ENCODE peak calls at places on chromosomes 5 and 9, in four cellular contexts. One of them, this sample, is unnamed.

GRCh38 chr5:82312373-82312856 is 34.3 kb upstream of the RPS23 start:
- DNase-seq in GM12878: no peak
- DNase-seq in HepG2: peak
- DNase-seq in K562: peak
- DNase-seq in this sample: peak

GRCh38 chr9:123150708-123151503 is 117.4 kb downstream of the GPR21 start:
- DNase-seq in GM12878: no peak
- DNase-seq in HepG2: no peak
- DNase-seq in K562: no peak
- DNase-seq in this sample: no peak

GRCh38 chr9:87613265-87614111 is 112.4 kb upstream of the CTSL start:
- DNase-seq in HepG2: peak
- DNase-seq in GM12878: peak
- DNase-seq in K562: no peak
- DNase-seq in this sample: no peak

GRCh38 chr9:29564564-29564963 is 1991.3 kb upstream of the C9orf72 start:
- DNase-seq in K562: no peak
- DNase-seq in HepG2: no peak
- DNase-seq in GM12878: no peak
- DNase-seq in this sample: no peak

GRCh38 chr9:19161257-19162025 is 34.1 kb upstream of the PLIN2 start:
- DNase-seq in GM12878: peak
- DNase-seq in HepG2: peak
- DNase-seq in K562: peak
- DNase-seq in this sample: no peak

GRCh38 chr5:113169720-113170119 is 193.1 kb downstream of the DCP2 start:
- DNase-seq in K562: no peak
- DNase-seq in GM12878: no peak
- DNase-seq in HepG2: no peak
- DNase-seq in this sample: no peak

GRCh38 chr9:135340726-135341475 is 138.7 kb upstream of the PPP1R26 start:
- DNase-seq in GM12878: no peak
- DNase-seq in K562: no peak
- DNase-seq in HepG2: no peak
- DNase-seq in this sample: no peak

GRCh38 chr9:102309379-102309778 is 570.9 kb upstream of the GRIN3A start:
- DNase-seq in K562: no peak
- DNase-seq in GM12878: no peak
- DNase-seq in HepG2: no peak
- DNase-seq in this sample: no peak

GRCh38 chr5:146967646-146968045 is 89.1 kb upstream of the PPP2R2B start:
- DNase-seq in HepG2: no peak
- DNase-seq in GM12878: no peak
- DNase-seq in K562: no peak
- DNase-seq in this sample: no peak

GRCh38 chr9:12838546-12838945 is 63.7 kb downstream of the LURAP1L start:
- DNase-seq in GM12878: no peak
- DNase-seq in K562: no peak
- DNase-seq in HepG2: no peak
- DNase-seq in this sample: no peak

GRCh38 chr9:16704489-16705111 is 165.9 kb downstream of the BNC2 start:
- DNase-seq in HepG2: no peak
- DNase-seq in GM12878: no peak
- DNase-seq in K562: no peak
- DNase-seq in this sample: peak

GRCh38 chr5:103498211-103498610 is 64.4 kb downstream of the NUDT12 start:
- DNase-seq in GM12878: no peak
- DNase-seq in K562: no peak
- DNase-seq in HepG2: no peak
- DNase-seq in this sample: no peak

GRCh38 chr9:27432308-27432707 is 91.8 kb upstream of the IFNK start:
- DNase-seq in GM12878: no peak
- DNase-seq in K562: no peak
- DNase-seq in HepG2: no peak
- DNase-seq in this sample: no peak

GRCh38 chr5:138439537-138440225 is 824 bp downstream of the REEP2 start:
- DNase-seq in K562: no peak
- DNase-seq in HepG2: no peak
- DNase-seq in GM12878: no peak
- DNase-seq in this sample: no peak

GRCh38 chr5:52481216-52481615 is 306.5 kb upstream of the ITGA1 start:
- DNase-seq in HepG2: no peak
- DNase-seq in K562: no peak
- DNase-seq in GM12878: no peak
- DNase-seq in this sample: no peak

GRCh38 chr9:106701611-106702010 is 161.4 kb upstream of the ZNF462 start:
- DNase-seq in GM12878: no peak
- DNase-seq in K562: no peak
- DNase-seq in HepG2: no peak
- DNase-seq in this sample: no peak

GRCh38 chr9:106700676-106701075 is 162.3 kb upstream of the ZNF462 start:
- DNase-seq in GM12878: no peak
- DNase-seq in K562: no peak
- DNase-seq in HepG2: no peak
- DNase-seq in this sample: no peak

GRCh38 chr9:106707291-106707690 is 155.7 kb upstream of the ZNF462 start:
- DNase-seq in GM12878: no peak
- DNase-seq in K562: no peak
- DNase-seq in HepG2: no peak
- DNase-seq in this sample: no peak

GRCh38 chr9:106707722-106708121 is 155.2 kb upstream of the ZNF462 start:
- DNase-seq in K562: no peak
- DNase-seq in GM12878: no peak
- DNase-seq in HepG2: no peak
- DNase-seq in this sample: no peak

GRCh38 chr9:106704056-106704625 is 158.8 kb upstream of the ZNF462 start:
- DNase-seq in K562: no peak
- DNase-seq in GM12878: no peak
- DNase-seq in HepG2: no peak
- DNase-seq in this sample: no peak
- TF ChIP-seq FOXK2 in K562: no peak
- TF ChIP-seq FOXK2 in GM12878: no peak
- TF ChIP-seq FOXK2 in HepG2: no peak
- TF ChIP-seq FOXK2 in this sample: no peak

GRCh38 chr9:79975471-79976316 is 403.9 kb downstream of the TLE4 start:
- DNase-seq in GM12878: no peak
- DNase-seq in HepG2: no peak
- DNase-seq in K562: no peak
- DNase-seq in this sample: peak
- TF ChIP-seq FOXK2 in GM12878: no peak
- TF ChIP-seq FOXK2 in HepG2: no peak
- TF ChIP-seq FOXK2 in K562: no peak
- TF ChIP-seq FOXK2 in this sample: no peak

GRCh38 chr5:116237917-116238502 is 153.2 kb downstream of the COMMD10 start:
- DNase-seq in K562: no peak
- DNase-seq in GM12878: no peak
- DNase-seq in HepG2: no peak
- DNase-seq in this sample: peak
- TF ChIP-seq FOXK2 in K562: no peak
- TF ChIP-seq FOXK2 in GM12878: no peak
- TF ChIP-seq FOXK2 in HepG2: no peak
- TF ChIP-seq FOXK2 in this sample: no peak

GRCh38 chr5:16179511-16179935 is at the start of gene MARCHF11:
- DNase-seq in GM12878: no peak
- DNase-seq in K562: no peak
- DNase-seq in HepG2: no peak
- DNase-seq in this sample: no peak
- TF ChIP-seq FOXK2 in GM12878: no peak
- TF ChIP-seq FOXK2 in K562: no peak
- TF ChIP-seq FOXK2 in HepG2: no peak
- TF ChIP-seq FOXK2 in this sample: no peak

GRCh38 chr9:94175669-94176068 is 83.4 kb upstream of the ZNF169 start:
- DNase-seq in K562: no peak
- DNase-seq in HepG2: no peak
- DNase-seq in GM12878: no peak
- DNase-seq in this sample: no peak

GRCh38 chr9:94176582-94176981 is 82.5 kb upstream of the ZNF169 start:
- DNase-seq in K562: no peak
- DNase-seq in GM12878: no peak
- DNase-seq in HepG2: peak
- DNase-seq in this sample: no peak

GRCh38 chr9:94174164-94174563 is 84.9 kb upstream of the ZNF169 start:
- DNase-seq in K562: no peak
- DNase-seq in GM12878: no peak
- DNase-seq in HepG2: no peak
- DNase-seq in this sample: no peak

GRCh38 chr9:94169978-94170377 is 85.7 kb downstream of the PTPDC1 start:
- DNase-seq in HepG2: no peak
- DNase-seq in K562: no peak
- DNase-seq in GM12878: no peak
- DNase-seq in this sample: no peak

DNA sequence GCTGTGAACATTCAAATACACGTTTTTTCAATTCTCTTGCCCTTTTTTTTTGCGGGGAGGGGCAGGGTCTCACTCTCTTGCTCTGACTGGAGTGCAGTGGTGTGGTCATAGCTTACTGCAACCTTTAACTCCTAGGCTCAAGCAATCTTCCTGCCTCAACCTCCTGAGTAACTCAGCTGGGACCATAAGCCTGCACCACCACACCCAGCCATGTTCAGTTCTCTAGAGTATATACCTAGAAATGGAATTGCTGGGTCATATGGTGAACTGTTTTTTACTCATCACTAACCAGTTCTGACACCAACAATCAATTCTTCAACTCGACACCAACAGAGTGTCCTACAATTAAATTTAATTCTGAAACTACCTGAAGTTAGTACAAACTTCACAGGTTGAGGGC is 85.5 kb upstream of the ZNF169 start:
- DNase-seq in GM12878: no peak
- DNase-seq in HepG2: no peak
- DNase-seq in K562: no peak
- DNase-seq in this sample: no peak
- TF ChIP-seq FOXK2 in GM12878: no peak
- TF ChIP-seq FOXK2 in HepG2: no peak
- TF ChIP-seq FOXK2 in K562: no peak
- TF ChIP-seq FOXK2 in this sample: no peak

DNA sequence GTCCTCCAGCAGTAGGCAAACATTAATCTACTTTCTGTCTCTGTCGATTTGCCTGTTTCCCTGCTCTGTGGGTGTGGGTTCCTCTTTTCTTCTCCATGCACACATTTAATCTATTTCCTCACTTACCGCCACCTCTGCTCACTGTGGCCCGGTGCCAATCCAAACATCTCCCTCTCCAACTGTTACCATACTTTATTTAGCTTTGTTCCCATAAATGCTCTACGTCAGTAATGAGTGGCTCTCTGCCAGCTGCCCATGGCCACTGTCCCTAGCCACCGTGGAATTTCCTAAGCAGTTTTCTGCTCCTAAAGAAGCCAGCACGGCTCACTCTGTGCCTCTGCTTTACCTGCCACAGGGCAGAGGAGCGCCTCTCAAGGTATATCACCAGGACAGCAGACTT is 19.5 kb upstream of the GOLPH3 start:
- DNase-seq in HepG2: peak
- DNase-seq in GM12878: no peak
- DNase-seq in K562: no peak
- DNase-seq in this sample: peak
- TF ChIP-seq FOXK2 in HepG2: no peak
- TF ChIP-seq FOXK2 in GM12878: no peak
- TF ChIP-seq FOXK2 in K562: no peak
- TF ChIP-seq FOXK2 in this sample: no peak

GRCh38 chr9:77000330-77000729 is 19.1 kb upstream of the FOXB2 start:
- DNase-seq in HepG2: no peak
- DNase-seq in K562: no peak
- DNase-seq in GM12878: no peak
- DNase-seq in this sample: no peak

GRCh38 chr9:76999261-76999660 is 20.2 kb upstream of the FOXB2 start:
- DNase-seq in GM12878: no peak
- DNase-seq in K562: no peak
- DNase-seq in HepG2: no peak
- DNase-seq in this sample: no peak

DNA sequence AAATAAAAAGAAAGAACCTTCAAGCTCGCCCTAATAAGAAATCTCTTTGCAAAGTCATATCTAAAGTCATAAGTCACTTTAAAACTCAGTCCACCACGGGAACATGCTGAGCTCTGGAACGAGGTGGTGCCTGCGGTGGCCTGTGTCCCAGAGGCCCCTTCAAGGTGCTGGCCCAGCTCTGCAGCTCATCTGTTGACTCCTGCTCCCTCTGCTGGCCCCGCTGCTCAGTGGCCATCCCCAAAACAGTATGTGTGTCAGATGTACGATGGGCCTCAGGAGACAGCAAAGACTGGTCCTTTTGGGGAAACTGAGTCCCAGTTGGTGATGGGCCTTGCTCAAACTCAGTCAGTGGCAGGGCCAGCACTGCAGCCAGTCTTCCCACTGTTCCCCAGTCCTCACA is 22.8 kb upstream of the FOXB2 start:
- DNase-seq in GM12878: no peak
- DNase-seq in K562: peak
- DNase-seq in HepG2: peak
- DNase-seq in this sample: peak
- TF ChIP-seq FOXK2 in GM12878: no peak
- TF ChIP-seq FOXK2 in K562: no peak
- TF ChIP-seq FOXK2 in HepG2: no peak
- TF ChIP-seq FOXK2 in this sample: no peak

GRCh38 chr9:116282598-116282997 is 129.0 kb downstream of the PAPPA start:
- DNase-seq in GM12878: no peak
- DNase-seq in K562: no peak
- DNase-seq in HepG2: no peak
- DNase-seq in this sample: no peak
- TF ChIP-seq FOXK2 in GM12878: no peak
- TF ChIP-seq FOXK2 in K562: no peak
- TF ChIP-seq FOXK2 in HepG2: no peak
- TF ChIP-seq FOXK2 in this sample: no peak

GRCh38 chr5:108884736-108885135 is 137.0 kb downstream of the FER start:
- DNase-seq in HepG2: no peak
- DNase-seq in GM12878: no peak
- DNase-seq in K562: no peak
- DNase-seq in this sample: no peak
- TF ChIP-seq FOXK2 in HepG2: no peak
- TF ChIP-seq FOXK2 in GM12878: no peak
- TF ChIP-seq FOXK2 in K562: no peak
- TF ChIP-seq FOXK2 in this sample: no peak

DNA sequence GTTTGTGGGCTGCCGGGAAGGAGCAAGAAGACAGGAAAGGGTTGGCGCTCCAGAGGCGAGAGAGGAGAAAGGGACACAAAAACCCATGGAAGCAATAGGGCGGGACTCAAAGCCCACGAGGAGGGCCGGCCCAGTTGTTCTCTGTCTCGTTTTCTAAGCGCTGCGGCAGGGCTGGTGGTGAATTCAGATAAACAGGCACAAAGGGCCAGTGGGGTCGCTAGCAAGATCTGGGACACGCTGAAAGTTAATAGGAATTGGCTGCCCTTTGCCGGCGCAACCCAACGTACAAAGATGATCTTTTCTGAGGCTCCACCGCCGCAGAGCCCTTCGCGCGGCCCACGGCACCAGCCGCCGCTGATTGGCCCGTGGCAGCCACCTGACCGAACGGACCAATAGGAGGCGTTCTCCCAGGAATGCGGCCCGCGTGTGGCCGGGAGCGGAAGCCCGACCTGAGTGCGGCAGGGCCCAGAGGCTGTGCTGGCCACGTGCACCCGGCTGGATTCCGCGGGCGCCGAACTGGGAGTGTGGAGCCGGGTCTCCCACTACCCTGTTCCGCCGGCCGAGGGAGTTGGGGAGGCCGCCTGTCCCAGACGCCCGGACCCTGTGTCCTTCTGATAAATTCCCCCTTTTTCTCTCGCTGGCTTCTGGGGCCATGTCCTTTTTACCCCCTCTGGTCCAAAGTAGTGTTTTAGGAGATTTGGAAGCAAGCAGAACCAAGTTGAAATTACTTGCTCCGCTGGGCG is 16.8 kb upstream of the NSD1 start:
- DNase-seq in GM12878: no peak
- DNase-seq in HepG2: no peak
- DNase-seq in K562: peak
- DNase-seq in this sample: no peak
- TF ChIP-seq FOXK2 in GM12878: no peak
- TF ChIP-seq FOXK2 in HepG2: no peak
- TF ChIP-seq FOXK2 in K562: no peak
- TF ChIP-seq FOXK2 in this sample: no peak